ENCODE peak calls at places on chromosome 10, in four cellular contexts. One of them, this sample, is unnamed.

GRCh38 chr10:70887804-70888800 is at the start of gene PCBD1:
- DNase-seq in neural progenitor cell: peak; percentile 83
- DNase-seq in trophoblast cell: peak; percentile 74
- DNase-seq in mammary epithelial cell: peak; percentile 44
- DNase-seq in this sample: peak; percentile 95

GRCh38 chr10:59757966-59758365 is 4.7 kb upstream of the MRLN start:
- DNase-seq in neural progenitor cell: no peak
- DNase-seq in trophoblast cell: no peak
- DNase-seq in mammary epithelial cell: no peak
- DNase-seq in this sample: no peak

GRCh38 chr10:99711129-99711719 is 20.7 kb downstream of the COX15 start:
- DNase-seq in neural progenitor cell: peak; percentile 52
- DNase-seq in trophoblast cell: peak; percentile 70
- DNase-seq in mammary epithelial cell: peak; percentile 34
- DNase-seq in this sample: no peak

GRCh38 chr10:15201589-15202300 is 33.3 kb upstream of the NMT2 start:
- DNase-seq in neural progenitor cell: no peak
- DNase-seq in trophoblast cell: peak; percentile 25
- DNase-seq in mammary epithelial cell: peak; percentile 35
- DNase-seq in this sample: peak; percentile 81

GRCh38 chr10:8913720-8914119 is 859.2 kb downstream of the GATA3 start:
- DNase-seq in neural progenitor cell: no peak
- DNase-seq in trophoblast cell: peak; percentile 33
- DNase-seq in mammary epithelial cell: peak; percentile 60
- DNase-seq in this sample: no peak

GRCh38 chr10:51109821-51110533 is 35.7 kb downstream of the PRKG1 start:
- DNase-seq in neural progenitor cell: no peak
- DNase-seq in trophoblast cell: peak; percentile 34
- DNase-seq in mammary epithelial cell: peak; percentile 60
- DNase-seq in this sample: no peak

GRCh38 chr10:49646256-49646870 is 32.5 kb downstream of the CHAT start:
- DNase-seq in neural progenitor cell: no peak
- DNase-seq in trophoblast cell: no peak
- DNase-seq in mammary epithelial cell: peak; percentile 47
- DNase-seq in this sample: no peak

GRCh38 chr10:86556532-86556931 is 34.9 kb upstream of the WAPL start:
- DNase-seq in neural progenitor cell: no peak
- DNase-seq in trophoblast cell: peak; percentile 27
- DNase-seq in mammary epithelial cell: no peak
- DNase-seq in this sample: no peak

GRCh38 chr10:113520606-113521481 is 32.0 kb upstream of the HABP2 start:
- DNase-seq in neural progenitor cell: peak; percentile 77
- DNase-seq in trophoblast cell: peak; percentile 92
- DNase-seq in mammary epithelial cell: peak; percentile 48
- DNase-seq in this sample: peak; percentile 95

GRCh38 chr10:5644930-5645329 is 21.5 kb downstream of the ASB13 start:
- DNase-seq in neural progenitor cell: no peak
- DNase-seq in trophoblast cell: no peak
- DNase-seq in mammary epithelial cell: no peak
- DNase-seq in this sample: no peak

GRCh38 chr10:12130237-12130872 is 878 bp downstream of the SEC61A2 start:
- DNase-seq in neural progenitor cell: peak; percentile 76
- DNase-seq in trophoblast cell: peak; percentile 46
- DNase-seq in mammary epithelial cell: peak; percentile 54
- DNase-seq in this sample: peak; percentile 94

GRCh38 chr10:87942884-87943527 is 79.6 kb downstream of the PTEN start:
- DNase-seq in neural progenitor cell: no peak
- DNase-seq in trophoblast cell: no peak
- DNase-seq in mammary epithelial cell: no peak
- DNase-seq in this sample: no peak

GRCh38 chr10:6218692-6219493 is 16.2 kb downstream of the PFKFB3 start:
- DNase-seq in neural progenitor cell: no peak
- DNase-seq in trophoblast cell: peak; percentile 79
- DNase-seq in mammary epithelial cell: peak; percentile 100
- DNase-seq in this sample: peak; percentile 98

GRCh38 chr10:47034511-47035051 is 123.4 kb downstream of the PTPN20 start:
- DNase-seq in neural progenitor cell: no peak
- DNase-seq in trophoblast cell: no peak
- DNase-seq in mammary epithelial cell: no peak
- DNase-seq in this sample: peak; percentile 38

GRCh38 chr10:624605-625334 is 64.7 kb downstream of the DIP2C start:
- DNase-seq in neural progenitor cell: peak; percentile 61
- DNase-seq in trophoblast cell: peak; percentile 90
- DNase-seq in mammary epithelial cell: peak; percentile 32
- DNase-seq in this sample: peak; percentile 97

GRCh38 chr10:103086799-103087198 is 106.3 kb downstream of the NT5C2 start:
- DNase-seq in neural progenitor cell: no peak
- DNase-seq in trophoblast cell: no peak
- DNase-seq in mammary epithelial cell: no peak
- DNase-seq in this sample: peak; percentile 76

GRCh38 chr10:90775351-90776028 is 82.3 kb downstream of the HTR7 start:
- DNase-seq in neural progenitor cell: peak; percentile 26
- DNase-seq in trophoblast cell: no peak
- DNase-seq in mammary epithelial cell: peak; percentile 64
- DNase-seq in this sample: peak; percentile 79

GRCh38 chr10:90862908-90863514 is 5.2 kb upstream of the HTR7 start:
- DNase-seq in neural progenitor cell: peak; percentile 17
- DNase-seq in trophoblast cell: peak; percentile 59
- DNase-seq in mammary epithelial cell: peak; percentile 35
- DNase-seq in this sample: no peak

GRCh38 chr10:1253476-1254353 is 197.5 kb downstream of the WDR37 start:
- DNase-seq in neural progenitor cell: no peak
- DNase-seq in trophoblast cell: no peak
- DNase-seq in mammary epithelial cell: no peak
- DNase-seq in this sample: no peak

DNA sequence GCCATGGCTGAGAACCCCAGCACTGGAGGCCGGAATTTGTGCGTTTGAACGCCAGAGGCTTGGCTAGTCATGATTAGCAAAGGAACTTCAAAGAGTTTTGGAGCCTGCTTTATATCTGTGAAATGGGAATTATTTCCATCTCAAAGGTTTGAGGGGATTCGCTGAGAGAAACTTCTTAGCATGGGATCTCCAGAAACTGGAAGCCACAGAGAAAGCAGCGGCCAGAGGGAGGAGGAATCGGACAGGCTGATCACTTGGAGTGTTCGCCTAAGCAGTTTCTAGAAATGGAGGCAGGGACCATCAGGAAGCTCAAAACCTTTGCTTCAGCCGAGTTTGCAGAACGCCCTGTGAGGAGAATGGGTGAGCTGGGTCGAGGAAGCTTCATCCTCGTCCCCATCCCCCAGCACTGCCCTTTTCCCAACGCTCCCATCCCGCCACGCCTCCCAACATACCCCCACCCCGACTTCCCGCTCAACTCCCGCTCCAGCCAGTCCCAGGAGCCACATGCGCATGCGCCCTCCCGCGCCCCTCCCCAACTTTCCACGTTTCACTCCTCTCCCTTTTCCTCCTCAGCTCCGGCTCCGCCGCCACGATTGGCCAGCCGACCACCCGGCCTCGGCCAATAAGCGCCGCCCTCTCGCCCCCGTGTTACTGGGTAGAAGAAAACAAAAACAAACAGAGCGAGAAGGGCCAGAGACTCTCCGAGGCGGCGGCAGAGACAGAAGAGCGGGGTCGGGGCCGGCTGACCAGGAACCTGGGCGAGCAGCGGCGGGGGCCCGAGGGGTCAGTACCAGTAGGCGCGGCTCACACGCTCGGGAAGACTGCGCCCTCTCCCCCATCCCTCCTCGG is at the start of gene PDCD4:
- DNase-seq in neural progenitor cell: peak; percentile 99
- DNase-seq in trophoblast cell: peak; percentile 99
- DNase-seq in mammary epithelial cell: peak; percentile 96
- DNase-seq in this sample: peak; percentile 95
- H3K4me3 ChIP-seq in neural progenitor cell: peak within 1 kb of the TSS; percentile 61
- H3K4me3 ChIP-seq in trophoblast cell: peak within 1 kb of the TSS; percentile 87
- H3K4me3 ChIP-seq in mammary epithelial cell: peak within 1 kb of the TSS; percentile 85
- H3K4me3 ChIP-seq in this sample: peak within 1 kb of the TSS; percentile 88

GRCh38 chr10:64142395-64142794 is 621.2 kb downstream of the REEP3 start:
- DNase-seq in neural progenitor cell: no peak
- DNase-seq in trophoblast cell: no peak
- DNase-seq in mammary epithelial cell: no peak
- DNase-seq in this sample: no peak
- H3K4me2 ChIP-seq in neural progenitor cell: no peak overlapping the region
- H3K4me2 ChIP-seq in trophoblast cell: no peak overlapping the region
- H3K4me2 ChIP-seq in mammary epithelial cell: no peak overlapping the region
- H3K4me2 ChIP-seq in this sample: no peak overlapping the region

GRCh38 chr10:75418287-75418686 is 13.1 kb upstream of the LRMDA start:
- DNase-seq in neural progenitor cell: no peak
- DNase-seq in trophoblast cell: no peak
- DNase-seq in mammary epithelial cell: no peak
- DNase-seq in this sample: no peak
- H3K27ac ChIP-seq in neural progenitor cell: no peak overlapping the region
- H3K27ac ChIP-seq in trophoblast cell: no peak overlapping the region
- H3K27ac ChIP-seq in mammary epithelial cell: no peak overlapping the region
- H3K27ac ChIP-seq in this sample: no peak overlapping the region

GRCh38 chr10:27504897-27505457 is 873 bp downstream of the RAB18 start:
- DNase-seq in neural progenitor cell: no peak
- DNase-seq in trophoblast cell: peak; percentile 35
- DNase-seq in mammary epithelial cell: peak; percentile 52
- DNase-seq in this sample: peak; percentile 34

GRCh38 chr10:27500886-27501285 is 3.2 kb upstream of the RAB18 start:
- DNase-seq in neural progenitor cell: no peak
- DNase-seq in trophoblast cell: no peak
- DNase-seq in mammary epithelial cell: peak; percentile 89
- DNase-seq in this sample: no peak

GRCh38 chr10:27504007-27504890 is at the start of gene RAB18:
- DNase-seq in neural progenitor cell: peak; percentile 97
- DNase-seq in trophoblast cell: peak; percentile 100
- DNase-seq in mammary epithelial cell: peak; percentile 97
- DNase-seq in this sample: peak; percentile 93

GRCh38 chr10:27506280-27506679 is 2.2 kb downstream of the RAB18 start:
- DNase-seq in neural progenitor cell: no peak
- DNase-seq in trophoblast cell: no peak
- DNase-seq in mammary epithelial cell: no peak
- DNase-seq in this sample: no peak

DNA sequence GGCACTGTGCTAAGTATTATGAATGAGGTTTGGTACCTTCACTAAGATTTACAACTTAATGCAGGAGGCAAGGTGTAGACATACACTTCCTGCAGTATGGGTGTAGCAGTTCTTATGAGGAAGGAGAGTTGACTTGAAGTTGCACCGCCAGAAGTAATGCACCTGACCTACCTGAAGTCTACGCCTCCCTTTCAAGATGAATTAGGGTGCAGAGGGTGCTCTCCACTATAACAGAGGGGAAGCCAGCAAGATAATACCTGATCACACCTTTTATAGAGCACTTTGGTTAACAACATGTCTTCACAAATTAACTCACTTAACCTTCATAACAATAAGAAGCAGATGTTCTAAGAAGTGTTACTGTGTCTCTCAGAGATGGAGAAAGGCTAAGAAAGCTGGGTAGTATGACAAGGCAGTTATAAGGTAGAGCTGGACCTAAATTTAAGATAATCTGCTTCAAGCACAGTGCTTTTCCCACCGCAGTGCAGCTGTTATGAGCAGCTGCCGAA is 552 bp upstream of the RAB18 start:
- DNase-seq in neural progenitor cell: no peak
- DNase-seq in trophoblast cell: no peak
- DNase-seq in mammary epithelial cell: no peak
- DNase-seq in this sample: no peak
- H3K4me3 ChIP-seq in neural progenitor cell: peak overlapping the region; percentile 75
- H3K4me3 ChIP-seq in trophoblast cell: no peak overlapping the region
- H3K4me3 ChIP-seq in mammary epithelial cell: peak overlapping the region; percentile 19
- H3K4me3 ChIP-seq in this sample: peak overlapping the region; percentile 86

DNA sequence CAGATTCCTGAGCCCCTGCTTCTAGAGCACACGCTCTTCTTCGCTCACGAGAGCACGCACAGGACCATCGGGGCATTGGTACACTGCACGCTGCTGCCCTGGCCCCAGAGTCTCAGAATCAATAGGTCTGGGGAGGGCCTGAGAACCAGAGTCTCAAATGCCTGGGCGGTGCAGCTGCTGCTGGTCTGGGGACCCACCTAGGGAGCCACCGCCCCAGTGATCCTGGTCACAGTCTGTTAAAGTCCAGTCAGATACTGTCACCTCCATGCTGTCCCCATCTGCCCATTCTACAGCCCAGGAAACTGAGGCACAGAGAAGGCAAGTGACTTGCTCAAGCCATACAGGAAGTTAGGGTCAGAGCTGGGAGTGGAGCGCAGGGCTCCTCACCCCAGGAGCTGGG is 38.0 kb downstream of the ZCCHC24 start:
- DNase-seq in neural progenitor cell: no peak
- DNase-seq in trophoblast cell: no peak
- DNase-seq in mammary epithelial cell: no peak
- DNase-seq in this sample: peak; percentile 9
- H3K4me2 ChIP-seq in neural progenitor cell: no peak overlapping the region
- H3K4me2 ChIP-seq in trophoblast cell: no peak overlapping the region
- H3K4me2 ChIP-seq in mammary epithelial cell: no peak overlapping the region
- H3K4me2 ChIP-seq in this sample: no peak overlapping the region

GRCh38 chr10:29317027-29317420 is 28.2 kb downstream of the LYZL1 start:
- DNase-seq in neural progenitor cell: no peak
- DNase-seq in trophoblast cell: no peak
- DNase-seq in mammary epithelial cell: no peak
- DNase-seq in this sample: peak; percentile 79
- H3K27ac ChIP-seq in neural progenitor cell: no peak overlapping the region
- H3K27ac ChIP-seq in trophoblast cell: no peak overlapping the region
- H3K27ac ChIP-seq in mammary epithelial cell: no peak overlapping the region
- H3K27ac ChIP-seq in this sample: peak overlapping the region; percentile 70

DNA sequence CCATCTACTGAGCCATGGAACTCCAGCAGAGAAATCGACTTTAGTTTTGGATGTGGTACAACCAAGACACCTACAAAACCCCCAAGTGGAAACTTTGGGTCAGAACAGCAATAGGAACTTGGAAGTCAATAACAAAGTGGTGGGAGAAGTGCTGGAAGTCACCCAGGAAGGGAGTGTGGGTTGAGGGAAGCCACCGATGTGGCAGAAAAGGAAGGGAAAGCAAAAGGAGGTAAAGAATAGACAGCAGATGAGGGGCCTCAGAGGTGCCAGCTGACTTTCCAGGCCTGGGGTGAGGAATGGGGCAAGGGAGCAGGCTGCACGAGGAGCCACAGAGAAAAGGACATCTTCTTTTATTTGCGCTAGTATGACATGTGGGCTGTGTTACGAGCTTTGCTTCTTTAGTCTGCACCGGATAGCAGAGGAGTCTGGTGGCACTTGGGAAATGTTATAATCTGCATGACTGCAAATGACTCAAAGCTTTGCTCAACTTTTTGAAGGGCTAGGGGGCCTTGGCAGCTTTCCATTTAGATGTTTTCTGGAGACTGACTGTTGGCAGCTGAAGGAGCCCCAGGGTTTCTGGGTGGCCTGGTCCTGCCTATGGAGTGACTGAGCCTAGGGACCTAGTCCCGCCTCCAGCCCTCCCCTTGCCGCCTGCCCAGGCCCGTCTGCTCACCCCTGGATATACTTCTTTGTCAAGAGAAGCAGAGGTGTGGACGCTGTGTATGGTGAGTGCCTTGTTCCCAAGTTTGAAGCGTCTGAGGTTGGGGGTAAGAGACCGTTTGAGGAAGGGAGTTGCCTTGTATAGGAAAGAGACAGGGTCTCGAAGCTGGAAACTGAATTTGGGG is 5.0 kb downstream of the PRXL2A start:
- DNase-seq in neural progenitor cell: no peak
- DNase-seq in trophoblast cell: no peak
- DNase-seq in mammary epithelial cell: peak; percentile 76
- DNase-seq in this sample: no peak
- H3K4me3 ChIP-seq in neural progenitor cell: no peak overlapping the region
- H3K4me3 ChIP-seq in trophoblast cell: no peak overlapping the region
- H3K4me3 ChIP-seq in mammary epithelial cell: peak overlapping the region; percentile 14
- H3K4me3 ChIP-seq in this sample: no peak overlapping the region